ENCODE peak calls at places on chromosomes 16 and 17, in six cellular contexts. M is neuronal stem cell, G is H1, D is H9, W is mesenchymal stem cell, K is trophoblast cell. B is an unnamed sample.

GRCh38 chr17:67194134-67194533 is 50.9 kb downstream of the HELZ start:
- DNase-seq in M (no peak), G (no peak), D (no peak), W (peak), K (peak), B (peak)

GRCh38 chr17:17363638-17364337 is 60.6 kb downstream of the NT5M start:
- DNase-seq in M (no peak), G (no peak), D (peak), W (no peak), K (no peak), B (no peak)

GRCh38 chr17:47267354-47267828 is 13.8 kb downstream of the ITGB3 start:
- DNase-seq in M (no peak), G (no peak), D (no peak), W (peak), K (no peak), B (peak)

GRCh38 chr17:11031787-11032186 is 193.9 kb upstream of the PIRT start:
- DNase-seq in M (no peak), G (peak), D (peak), W (no peak), K (peak), B (no peak)

GRCh38 chr17:19376799-19377198 is 1.5 kb upstream of the MAPK7 start:
- DNase-seq in M (no peak), G (no peak), D (no peak), W (no peak), K (peak), B (no peak)

GRCh38 chr16:3458852-3459361 is 15.4 kb downstream of the NAA60 start:
- DNase-seq in M (no peak), G (no peak), D (no peak), W (peak), K (peak), B (peak)

GRCh38 chr16:85171809-85172464 is 59.7 kb upstream of the CIBAR2 start:
- DNase-seq in M (no peak), G (no peak), D (no peak), W (no peak), K (peak), B (no peak)

GRCh38 chr17:36085710-36086268 is 4.2 kb downstream of the CCL3 start:
- DNase-seq in M (no peak), G (no peak), D (no peak), W (no peak), K (peak), B (no peak)

GRCh38 chr17:76736349-76737081 is 616 bp downstream of the SRSF2 start:
- DNase-seq in M (peak), G (no peak), D (peak), W (peak), K (peak), B (peak)

GRCh38 chr17:77734371-77735050 is 224.0 kb upstream of the TNRC6C start:
- DNase-seq in M (no peak), G (no peak), D (peak), W (peak), K (no peak), B (peak)

GRCh38 chr17:77546772-77547201 is 406.0 kb downstream of the SEC14L1 start:
- DNase-seq in M (no peak), G (peak), D (peak), W (no peak), K (no peak), B (no peak)

GRCh38 chr17:41500131-41500911 is 5.1 kb downstream of the KRT13 start:
- DNase-seq in M (no peak), G (no peak), D (peak), W (peak), K (peak), B (peak)

GRCh38 chr16:81647527-81647926 is 131.6 kb upstream of the PLCG2 start:
- DNase-seq in M (no peak), G (no peak), D (peak), W (peak), K (peak), B (peak)

GRCh38 chr17:4969551-4970231 is 2.1 kb upstream of the SPAG7 start:
- DNase-seq in M (no peak), G (no peak), D (no peak), W (peak), K (no peak), B (peak)

GRCh38 chr17:12995106-12995895 is 22.5 kb downstream of the ELAC2 start:
- DNase-seq in M (no peak), G (no peak), D (no peak), W (no peak), K (no peak), B (no peak)
- H4K91ac ChIP-seq in M (no peak), G (no peak), D (no peak), W (no peak), K (no peak), B (no peak)

DNA sequence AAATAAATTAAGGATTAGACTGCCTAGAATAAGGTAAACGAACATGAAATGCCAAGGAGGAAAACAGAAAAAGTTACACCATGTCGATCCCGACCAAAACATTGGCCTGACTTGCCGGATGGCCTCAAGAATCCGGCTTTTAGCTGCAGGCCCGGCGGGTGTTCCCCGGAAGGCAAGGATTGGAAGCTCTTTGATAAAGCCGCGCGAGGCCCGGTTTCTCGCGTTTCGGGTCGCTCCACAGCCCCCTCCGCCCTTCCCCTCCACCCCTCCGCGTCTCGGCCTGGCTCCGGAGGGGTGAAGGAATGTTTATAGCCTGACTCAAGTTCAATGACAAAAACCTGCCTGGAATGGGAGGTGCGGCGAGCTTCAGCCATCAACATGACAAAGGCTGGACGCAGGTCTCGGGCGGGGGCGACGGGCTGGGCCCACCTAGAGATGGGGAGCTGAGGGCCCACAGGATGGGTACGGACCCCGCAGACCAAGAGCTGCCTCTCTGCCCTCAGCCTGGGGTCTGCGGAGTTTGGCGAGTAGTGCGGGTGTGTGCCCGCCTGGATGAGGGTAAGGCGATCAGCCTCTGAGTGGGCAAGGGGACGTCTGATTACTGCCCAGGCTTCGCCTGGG is 2.6 kb downstream of the PRAC1 start:
- DNase-seq in M (no peak), G (peak), D (peak), W (peak), K (peak), B (no peak)
- H2BK5ac ChIP-seq in M (no peak), G (no peak), D (no peak), W (no peak), K (no peak), B (no peak)

GRCh38 chr17:8126306-8127066 is 2.6 kb upstream of the HES7 start:
- DNase-seq in M (peak), G (no peak), D (peak), W (peak), K (peak), B (peak)

GRCh38 chr17:8124350-8125195 is 667 bp upstream of the HES7 start:
- DNase-seq in M (no peak), G (no peak), D (no peak), W (peak), K (peak), B (peak)

GRCh38 chr17:8125947-8126305 is 2.0 kb upstream of the HES7 start:
- DNase-seq in M (no peak), G (no peak), D (peak), W (peak), K (peak), B (no peak)

GRCh38 chr17:8123695-8124349 is at the start of gene HES7:
- DNase-seq in M (peak), G (no peak), D (peak), W (peak), K (peak), B (peak)

DNA sequence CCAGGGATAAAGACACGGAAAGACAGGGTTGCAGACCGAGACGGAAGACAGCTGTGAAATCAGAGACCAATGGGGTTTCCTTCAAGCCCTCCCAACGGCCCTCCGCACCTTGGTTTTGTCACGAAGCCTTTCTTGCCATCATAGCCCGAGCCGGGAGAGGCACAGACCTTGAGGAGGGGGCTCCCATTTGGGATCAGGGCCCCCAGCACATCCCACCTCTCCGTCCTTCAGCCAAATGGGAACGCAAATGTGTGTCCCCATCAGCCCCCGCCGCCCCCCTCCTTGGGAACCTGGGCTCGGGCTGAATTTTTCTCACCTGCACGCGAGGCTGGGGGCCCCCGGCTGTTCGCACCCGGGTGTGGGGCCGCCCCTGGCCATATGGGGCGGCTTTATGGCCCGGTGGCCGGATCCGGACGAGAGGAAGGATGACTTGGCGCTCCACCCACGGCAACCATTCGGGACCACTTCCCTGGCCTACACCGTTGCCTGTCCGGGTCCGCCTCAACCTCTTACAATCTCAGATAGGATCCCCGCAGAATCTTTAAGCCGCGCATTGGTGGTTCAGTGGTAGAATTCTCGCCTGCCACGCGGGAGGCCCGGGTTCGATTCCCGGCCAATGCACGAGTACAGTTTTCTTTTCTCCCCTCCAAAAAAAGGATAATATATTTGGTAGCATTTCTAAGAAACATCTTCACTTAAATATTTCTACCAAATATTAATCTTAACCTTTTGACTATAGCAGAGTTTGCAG is 1.5 kb upstream of the HES7 start:
- DNase-seq in M (peak), G (no peak), D (peak), W (peak), K (peak), B (peak)
- H4K91ac ChIP-seq in M (no peak), G (no peak), D (no peak), W (no peak), K (no peak), B (no peak)

GRCh38 chr16:80123189-80123588 is 417.6 kb upstream of the DYNLRB2 start:
- DNase-seq in M (no peak), G (no peak), D (no peak), W (no peak), K (peak), B (no peak)
- H2BK5ac ChIP-seq in M (no peak), G (no peak), D (no peak), W (no peak), K (no peak), B (no peak)

GRCh38 chr17:38889745-38890409 is 20.0 kb downstream of the LASP1 start:
- DNase-seq in M (no peak), G (no peak), D (no peak), W (no peak), K (no peak), B (no peak)
- H4K91ac ChIP-seq in M (no peak), G (no peak), D (no peak), W (no peak), K (no peak), B (no peak)

GRCh38 chr16:56779956-56780355 is 50.0 kb downstream of the NUP93 start:
- DNase-seq in M (no peak), G (no peak), D (no peak), W (no peak), K (no peak), B (no peak)
- H2BK5ac ChIP-seq in M (no peak), G (no peak), D (no peak), W (no peak), K (no peak), B (no peak)

DNA sequence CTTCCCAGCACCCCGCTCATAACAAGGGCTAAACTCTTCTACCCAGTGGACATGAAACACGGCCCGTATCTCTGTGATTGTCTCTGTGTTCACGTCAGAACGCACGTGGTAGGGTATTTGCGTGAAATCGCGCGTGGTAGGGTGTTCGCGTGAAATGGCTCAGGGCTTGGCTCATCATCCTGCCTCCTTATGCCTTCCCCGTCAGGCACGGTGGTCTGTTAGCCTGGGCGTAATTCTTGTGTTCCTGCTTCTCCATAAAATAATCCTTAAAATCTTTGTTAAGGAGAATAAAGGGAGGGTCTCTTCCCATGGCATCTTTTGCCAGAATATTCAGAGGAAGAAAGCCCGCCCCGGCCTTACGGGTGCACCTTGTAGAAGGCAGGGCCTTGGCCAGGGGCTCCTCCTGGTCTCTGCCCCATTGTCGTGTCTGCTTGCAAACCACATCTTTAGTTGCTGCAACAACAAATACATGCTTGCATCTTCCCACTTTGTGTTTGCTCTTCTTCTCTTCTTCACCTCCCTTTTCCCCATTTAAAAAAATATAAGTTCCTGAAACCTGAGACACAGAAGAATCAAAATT is 116.7 kb upstream of the CHMP6 start:
- DNase-seq in M (no peak), G (no peak), D (no peak), W (no peak), K (no peak), B (no peak)
- H4K91ac ChIP-seq in M (no peak), G (peak), D (no peak), W (no peak), K (no peak), B (no peak)

DNA sequence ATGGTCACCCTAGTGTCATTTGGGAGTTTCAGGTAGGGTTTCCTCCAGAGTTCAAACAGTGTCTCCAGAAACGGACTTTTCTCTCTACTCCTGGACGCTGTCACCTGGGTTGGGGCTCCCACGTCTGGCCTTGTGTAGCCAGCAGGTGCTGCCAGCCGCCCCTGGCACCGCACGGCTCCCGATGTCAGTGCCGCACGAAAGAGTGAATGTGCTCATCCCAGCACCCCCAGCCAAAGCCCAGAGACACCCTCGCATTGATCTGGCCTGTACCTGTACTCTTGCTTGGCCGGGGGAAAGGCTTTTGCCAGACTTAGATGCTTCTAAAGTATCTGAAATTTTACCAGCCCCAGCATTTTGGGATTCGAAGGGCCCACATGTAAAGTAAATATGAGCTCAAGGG is 351.9 kb downstream of the C16orf95 start:
- DNase-seq in M (no peak), G (no peak), D (no peak), W (no peak), K (no peak), B (no peak)
- H2BK5ac ChIP-seq in M (no peak), G (no peak), D (no peak), W (no peak), K (no peak), B (no peak)

B was measured in IMR-90.